ENCODE peak calls at places on chromosomes 1 and 21, in four cellular contexts. G is activated T-helper 9 cell treated with anti-CD3 and anti-CD28 coated beads, Interleukin-2, amount 50 U/mL, for 16 hours; O is substantia nigra; U is NCI-H1930. C is an unnamed sample.

GRCh38 chr1:16158993-16159831 is 3.3 kb upstream of the EPHA2 start:
- DNase-seq in G (no peak), O (no peak), U (no peak), C (no peak)

GRCh38 chr1:7719468-7720104 is 51.5 kb upstream of the VAMP3 start:
- DNase-seq in G (no peak), O (no peak), U (no peak), C (no peak)

GRCh38 chr1:211695135-211695816 is 19.9 kb upstream of the NEK2 start:
- DNase-seq in G (no peak), O (no peak), U (no peak), C (no peak)

GRCh38 chr1:206891412-206891811 is 5.8 kb upstream of the IL24 start:
- DNase-seq in G (no peak), O (no peak), U (no peak), C (no peak)

GRCh38 chr21:31218830-31219608 is 125.0 kb downstream of the TIAM1 start:
- DNase-seq in G (no peak), O (no peak), U (no peak), C (no peak)

GRCh38 chr21:42221581-42222345 is 2.8 kb downstream of the ABCG1 start:
- DNase-seq in G (no peak), O (no peak), U (no peak), C (no peak)

GRCh38 chr1:9602794-9603167 is 14.1 kb downstream of the TMEM201 start:
- DNase-seq in G (no peak), O (no peak), U (no peak), C (no peak)

GRCh38 chr1:235074335-235075120 is 54.1 kb downstream of the TOMM20 start:
- DNase-seq in G (peak), O (peak), U (peak), C (no peak)

GRCh38 chr1:153693466-153693865 is 15.0 kb downstream of the NPR1 start:
- DNase-seq in G (no peak), O (no peak), U (no peak), C (no peak)

GRCh38 chr1:247647864-247648263 is 31.7 kb downstream of the OR13G1 start:
- DNase-seq in G (no peak), O (no peak), U (no peak), C (no peak)

GRCh38 chr21:46354518-46354917 is 30.6 kb downstream of the PCNT start:
- DNase-seq in G (no peak), O (no peak), U (no peak), C (no peak)

GRCh38 chr1:41673355-41673754 is 188.9 kb upstream of the EDN2 start:
- DNase-seq in G (no peak), O (no peak), U (no peak), C (no peak)

GRCh38 chr21:14259669-14260458 is 43.9 kb downstream of the RBM11 start:
- DNase-seq in G (no peak), O (no peak), U (peak), C (no peak)

GRCh38 chr21:34243562-34243961 is 120.2 kb upstream of the KCNE2 start:
- DNase-seq in G (no peak), O (no peak), U (no peak), C (no peak)

GRCh38 chr1:7771673-7772299 is 690 bp downstream of the VAMP3 start:
- DNase-seq in G (no peak), O (no peak), U (no peak), C (no peak)

GRCh38 chr1:25958475-25958874 is 39.4 kb downstream of the PAFAH2 start:
- DNase-seq in G (no peak), O (no peak), U (no peak), C (no peak)

GRCh38 chr1:160827418-160827817 is 31.4 kb downstream of the LY9 start:
- DNase-seq in G (no peak), O (no peak), U (no peak), C (no peak)

GRCh38 chr1:223088713-223089240 is 54.3 kb downstream of the TLR5 start:
- DNase-seq in G (no peak), O (no peak), U (no peak), C (no peak)

GRCh38 chr1:227316941-227317540 is 1.3 kb downstream of the CDC42BPA start:
- DNase-seq in G (no peak), O (no peak), U (no peak), C (peak)

GRCh38 chr1:154304664-154305337 is 16.1 kb upstream of the AQP10 start:
- DNase-seq in G (no peak), O (no peak), U (no peak), C (no peak)

GRCh38 chr1:245160288-245160687 is 5.5 kb downstream of the KIF26B start:
- DNase-seq in G (no peak), O (no peak), U (no peak), C (no peak)

GRCh38 chr1:84145051-84145450 is 980 bp downstream of the PRKACB start:
- DNase-seq in G (no peak), O (no peak), U (no peak), C (no peak)

GRCh38 chr1:75373542-75374159 is 237.3 kb downstream of the SLC44A5 start:
- DNase-seq in G (no peak), O (no peak), U (no peak), C (no peak)

GRCh38 chr1:218443255-218443654 is 98.1 kb downstream of the TGFB2 start:
- DNase-seq in G (no peak), O (no peak), U (no peak), C (no peak)